ENCODE peak calls at places on chromosomes 5 and 9, in five cellular contexts. J is ecto neural progenitor cell, N is putamen, S is fibroblast of pulmonary artery, K is HFF-Myc. Y is an unnamed sample.

GRCh38 chr5:98341038-98341710 is 432.3 kb upstream of the RGMB start:
- DNase-seq in J (no peak), S (peak; percentile 89), N (no peak), K (peak; percentile 98), Y (no peak)

GRCh38 chr5:57277085-57277484 is 103.2 kb downstream of the GPBP1 start:
- DNase-seq in K (no peak), J (no peak), S (peak; percentile 68), N (no peak), Y (no peak)

GRCh38 chr5:174386306-174386705 is 338.1 kb upstream of the MSX2 start:
- DNase-seq in J (no peak), S (peak; percentile 31), N (no peak), K (no peak), Y (no peak)

GRCh38 chr9:111529787-111530186 is 4.8 kb downstream of the ZNF483 start:
- DNase-seq in N (no peak), S (no peak), J (peak; percentile 52), K (no peak), Y (no peak)

GRCh38 chr5:98796197-98796972 is 22.9 kb downstream of the RGMB start:
- DNase-seq in N (no peak), K (no peak), S (peak; percentile 71), J (peak; percentile 56), Y (no peak)

GRCh38 chr5:15021286-15022046 is 149.9 kb upstream of the ANKH start:
- DNase-seq in K (no peak), S (peak; percentile 83), N (no peak), J (no peak), Y (no peak)

GRCh38 chr9:21265421-21266189 is 25.8 kb upstream of the IFNA14 start:
- DNase-seq in N (no peak), J (no peak), K (no peak), S (no peak), Y (no peak)

GRCh38 chr9:136016882-136017812 is 56.0 kb upstream of the UBAC1 start:
- DNase-seq in J (peak; percentile 53), N (no peak), S (no peak), K (no peak), Y (no peak)

GRCh38 chr9:96241391-96241809 is 60.6 kb downstream of the HSD17B3 start:
- DNase-seq in S (no peak), K (no peak), N (no peak), J (no peak), Y (peak; percentile 6)

GRCh38 chr5:142053434-142054253 is 40.8 kb upstream of the GNPDA1 start:
- DNase-seq in J (no peak), K (no peak), S (peak; percentile 51), N (peak; percentile 59), Y (no peak)

GRCh38 chr5:124605516-124605915 is 140.9 kb downstream of the ZNF608 start:
- DNase-seq in J (no peak), N (peak; percentile 60), K (no peak), S (peak; percentile 52), Y (no peak)

GRCh38 chr5:168528521-168529360 is at the start of gene FBLL1:
- DNase-seq in J (peak; percentile 78), N (peak; percentile 35), S (peak; percentile 41), K (peak; percentile 15), Y (no peak)

GRCh38 chr5:17763301-17763700 is 129.0 kb downstream of the TAF11L14 start:
- DNase-seq in J (no peak), N (no peak), S (no peak), K (no peak), Y (no peak)

GRCh38 chr5:150058480-150059126 is 27.8 kb downstream of the CSF1R start:
- DNase-seq in J (no peak), S (peak; percentile 53), K (peak; percentile 85), N (peak; percentile 46), Y (no peak)